ENCODE peak calls at places on chromosomes 3 and 15, in eight cellular contexts. F is HepG2; I is brain microvascular endothelial cell; E is psoas muscle; G is iPS DF 6.9; S is neural progenitor cell; H is CD8-positive, alpha-beta memory T cell; X is MM.1S. K is an unnamed sample.

GRCh38 chr3:190265126-190265525 is 57.1 kb downstream of the CLDN1 start:
- DNase-seq in I (no peak), F (no peak), H (no peak), S (no peak), X (no peak), G (no peak), E (no peak), K (no peak)

GRCh38 chr15:66503780-66504562 is 684 bp downstream of the RPL4 start:
- DNase-seq in E (no peak), H (no peak), F (no peak), I (no peak), G (no peak), S (no peak), X (no peak), K (no peak)

GRCh38 chr3:156151824-156152428 is 31.5 kb downstream of the KCNAB1 start:
- DNase-seq in F (peak), H (peak), X (peak), I (peak), E (peak), S (peak), G (peak), K (peak)

GRCh38 chr3:56799251-56799882 is 2.4 kb downstream of the ARHGEF3 start:
- DNase-seq in X (peak), S (peak), I (no peak), G (peak), F (peak), H (no peak), E (no peak), K (peak)

GRCh38 chr3:129446926-129447325 is 6.9 kb downstream of the IFT122 start:
- DNase-seq in G (no peak), I (no peak), F (no peak), H (no peak), E (no peak), S (no peak), X (no peak), K (no peak)

GRCh38 chr15:25242957-25243799 is 195.6 kb downstream of the UBE3A start:
- DNase-seq in I (no peak), F (no peak), X (no peak), G (no peak), S (no peak), E (peak), H (peak), K (no peak)

GRCh38 chr15:54803139-54803808 is 393.5 kb downstream of the RSL24D1 start:
- DNase-seq in G (no peak), E (no peak), X (peak), S (no peak), F (no peak), H (no peak), I (peak), K (no peak)

GRCh38 chr3:41239587-41239986 is 40.3 kb downstream of the CTNNB1 start:
- DNase-seq in I (no peak), S (no peak), H (no peak), F (no peak), E (no peak), G (no peak), X (no peak), K (no peak)

GRCh38 chr15:48897144-48897814 is 19.3 kb downstream of the EID1 start:
- DNase-seq in G (no peak), F (no peak), I (peak), H (no peak), S (peak), E (no peak), X (no peak), K (no peak)

GRCh38 chr3:196486263-196486662 is 17.3 kb downstream of the RNF168 start:
- DNase-seq in S (no peak), I (no peak), H (no peak), F (no peak), G (no peak), E (no peak), X (no peak), K (no peak)

GRCh38 chr3:84965141-84965540 is 6.4 kb downstream of the CADM2 start:
- DNase-seq in X (peak), F (peak), E (no peak), I (no peak), S (peak), H (no peak), G (no peak), K (peak)

GRCh38 chr3:187017511-187018230 is 87.3 kb downstream of the ST6GAL1 start:
- DNase-seq in S (no peak), F (no peak), H (no peak), I (no peak), E (no peak), X (no peak), G (no peak), K (no peak)

GRCh38 chr15:27826902-27827321 is 272.2 kb downstream of the OCA2 start:
- DNase-seq in S (no peak), H (no peak), E (no peak), X (no peak), F (no peak), I (no peak), G (no peak), K (no peak)

DNA sequence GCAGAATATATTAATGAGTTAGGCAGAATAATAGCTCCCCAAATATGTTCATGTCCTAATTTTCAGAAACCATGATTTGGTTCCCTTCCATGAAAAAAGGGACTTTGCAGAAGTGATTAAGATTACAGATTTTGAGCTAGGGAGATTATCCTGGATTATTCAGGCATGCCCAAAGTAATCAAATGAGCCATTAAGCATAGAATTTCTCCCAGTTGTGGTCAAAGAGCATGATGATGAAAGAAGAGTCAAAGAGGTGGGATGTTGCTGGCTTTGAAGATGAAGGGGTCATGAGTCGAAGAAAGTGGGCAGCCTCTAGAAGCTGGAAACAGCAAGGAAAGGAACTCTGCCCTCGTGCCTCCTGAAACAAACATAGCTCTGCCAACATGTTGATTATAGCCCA is 254.2 kb upstream of the CDIN1 start:
- DNase-seq in F (no peak), I (no peak), G (no peak), S (no peak), X (no peak), E (no peak), H (no peak), K (no peak)
- H3K27ac ChIP-seq in F (no peak), I (no peak), G (no peak), S (no peak), X (no peak), E (no peak), H (no peak), K (no peak)

GRCh38 chr15:70336425-70337009 is 238.8 kb upstream of the TLE3 start:
- DNase-seq in F (no peak), H (no peak), E (no peak), X (no peak), G (no peak), I (no peak), S (no peak), K (no peak)
- H3K27ac ChIP-seq in F (no peak), H (no peak), E (no peak), X (no peak), G (no peak), I (no peak), S (no peak), K (no peak)

DNA sequence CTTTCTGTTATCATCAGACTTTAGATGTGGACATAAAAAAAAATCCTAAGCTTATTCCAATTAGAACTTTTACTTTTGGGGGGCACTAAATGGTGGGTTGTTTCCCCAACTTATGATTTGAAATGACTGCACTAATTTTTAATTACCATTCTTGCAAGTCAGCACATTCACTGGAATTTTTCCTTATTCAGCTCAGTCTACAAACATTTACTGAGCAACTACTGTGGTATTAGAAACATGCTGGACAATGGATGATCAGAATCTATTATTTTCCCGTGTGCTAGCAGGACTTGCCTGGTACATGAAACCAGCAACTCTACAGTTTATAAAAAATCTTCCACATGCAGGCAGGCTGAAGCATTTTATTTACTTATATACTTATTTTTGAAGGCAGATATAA is 273.6 kb downstream of the FOXP1 start:
- DNase-seq in E (no peak), S (no peak), X (no peak), I (no peak), F (no peak), G (no peak), H (no peak), K (no peak)
- H3K27ac ChIP-seq in E (no peak), S (no peak), X (no peak), I (no peak), F (no peak), G (no peak), H (no peak), K (peak)

GRCh38 chr3:4528802-4529201 is 35.7 kb downstream of the ITPR1 start:
- DNase-seq in E (no peak), F (no peak), H (no peak), X (no peak), S (no peak), G (no peak), I (no peak), K (no peak)

GRCh38 chr3:4532535-4533112 is 39.5 kb downstream of the ITPR1 start:
- DNase-seq in G (no peak), F (no peak), S (peak), X (no peak), H (no peak), E (no peak), I (no peak), K (no peak)

GRCh38 chr3:4533489-4534443 is 40.6 kb downstream of the ITPR1 start:
- DNase-seq in S (peak), I (no peak), H (no peak), G (no peak), E (peak), F (peak), X (no peak), K (peak)

GRCh38 chr3:4531478-4532025 is 38.4 kb downstream of the ITPR1 start:
- DNase-seq in X (no peak), F (no peak), S (no peak), H (no peak), E (no peak), G (no peak), I (no peak), K (peak)

GRCh38 chr3:4529901-4530588 is 36.9 kb downstream of the ITPR1 start:
- DNase-seq in X (no peak), F (no peak), S (no peak), G (no peak), E (no peak), I (no peak), H (no peak), K (no peak)
- H3K27ac ChIP-seq in X (no peak), F (no peak), S (no peak), G (no peak), E (no peak), I (no peak), H (no peak), K (no peak)